ENCODE peak calls at places on chromosomes 13 and 19, in eight cellular contexts. One of them, this sample, is unnamed.

GRCh38 chr13:114101325-114101821 is 31.1 kb downstream of the RASA3 start:
- DNase-seq in cardiac fibroblast: peak
- DNase-seq in dorsolateral prefrontal cortex: no peak
- DNase-seq in foreskin fibroblast: peak
- DNase-seq in HFFc6: no peak
- DNase-seq in lower leg skin: no peak
- DNase-seq in PC-3: no peak
- DNase-seq in heart right ventricle: no peak
- DNase-seq in this sample: no peak

GRCh38 chr19:3459322-3459881 is 20.9 kb downstream of the SMIM24 start:
- DNase-seq in cardiac fibroblast: peak
- DNase-seq in dorsolateral prefrontal cortex: peak
- DNase-seq in foreskin fibroblast: peak
- DNase-seq in HFFc6: peak
- DNase-seq in lower leg skin: peak
- DNase-seq in PC-3: no peak
- DNase-seq in heart right ventricle: peak
- DNase-seq in this sample: peak

GRCh38 chr19:14517840-14518505 is at the start of gene DNAJB1:
- DNase-seq in cardiac fibroblast: peak
- DNase-seq in dorsolateral prefrontal cortex: peak
- DNase-seq in foreskin fibroblast: peak
- DNase-seq in HFFc6: peak
- DNase-seq in lower leg skin: no peak
- DNase-seq in PC-3: peak
- DNase-seq in heart right ventricle: peak
- DNase-seq in this sample: peak

GRCh38 chr13:80235559-80236296 is 105.2 kb downstream of the SPRY2 start:
- DNase-seq in cardiac fibroblast: peak
- DNase-seq in dorsolateral prefrontal cortex: no peak
- DNase-seq in foreskin fibroblast: no peak
- DNase-seq in HFFc6: no peak
- DNase-seq in lower leg skin: no peak
- DNase-seq in PC-3: peak
- DNase-seq in heart right ventricle: peak
- DNase-seq in this sample: peak

GRCh38 chr19:14614099-14614412 is 31.2 kb downstream of the CLEC17A start:
- DNase-seq in cardiac fibroblast: no peak
- DNase-seq in dorsolateral prefrontal cortex: no peak
- DNase-seq in foreskin fibroblast: no peak
- DNase-seq in HFFc6: no peak
- DNase-seq in lower leg skin: no peak
- DNase-seq in PC-3: no peak
- DNase-seq in heart right ventricle: no peak
- DNase-seq in this sample: no peak

GRCh38 chr19:8458380-8458779 is 13.6 kb downstream of the HNRNPM start:
- DNase-seq in cardiac fibroblast: no peak
- DNase-seq in dorsolateral prefrontal cortex: no peak
- DNase-seq in foreskin fibroblast: no peak
- DNase-seq in HFFc6: no peak
- DNase-seq in lower leg skin: no peak
- DNase-seq in PC-3: no peak
- DNase-seq in heart right ventricle: no peak
- DNase-seq in this sample: no peak

GRCh38 chr19:35389192-35389861 is 18.5 kb downstream of the GPR42 start:
- DNase-seq in cardiac fibroblast: no peak
- DNase-seq in dorsolateral prefrontal cortex: no peak
- DNase-seq in foreskin fibroblast: no peak
- DNase-seq in HFFc6: no peak
- DNase-seq in lower leg skin: no peak
- DNase-seq in PC-3: no peak
- DNase-seq in heart right ventricle: no peak
- DNase-seq in this sample: no peak

GRCh38 chr13:112105884-112106283 is 38.9 kb downstream of the SOX1 start:
- DNase-seq in cardiac fibroblast: no peak
- DNase-seq in dorsolateral prefrontal cortex: no peak
- DNase-seq in foreskin fibroblast: no peak
- DNase-seq in HFFc6: no peak
- DNase-seq in lower leg skin: no peak
- DNase-seq in PC-3: no peak
- DNase-seq in heart right ventricle: no peak
- DNase-seq in this sample: no peak

GRCh38 chr19:8401981-8402411 is 11.1 kb upstream of the MARCHF2 start:
- DNase-seq in cardiac fibroblast: no peak
- DNase-seq in dorsolateral prefrontal cortex: peak
- DNase-seq in foreskin fibroblast: no peak
- DNase-seq in HFFc6: no peak
- DNase-seq in lower leg skin: no peak
- DNase-seq in PC-3: no peak
- DNase-seq in heart right ventricle: no peak
- DNase-seq in this sample: no peak

GRCh38 chr13:29136341-29136740 is 316.2 kb downstream of the MTUS2 start:
- DNase-seq in cardiac fibroblast: no peak
- DNase-seq in dorsolateral prefrontal cortex: no peak
- DNase-seq in foreskin fibroblast: no peak
- DNase-seq in HFFc6: no peak
- DNase-seq in lower leg skin: no peak
- DNase-seq in PC-3: peak
- DNase-seq in heart right ventricle: no peak
- DNase-seq in this sample: no peak

GRCh38 chr19:44401108-44401786 is at the start of gene ZNF285:
- DNase-seq in cardiac fibroblast: peak
- DNase-seq in dorsolateral prefrontal cortex: peak
- DNase-seq in foreskin fibroblast: peak
- DNase-seq in HFFc6: peak
- DNase-seq in lower leg skin: peak
- DNase-seq in PC-3: peak
- DNase-seq in heart right ventricle: peak
- DNase-seq in this sample: peak

GRCh38 chr13:20348645-20349408 is 116.7 kb upstream of the GJB6 start:
- DNase-seq in cardiac fibroblast: no peak
- DNase-seq in dorsolateral prefrontal cortex: no peak
- DNase-seq in foreskin fibroblast: no peak
- DNase-seq in HFFc6: no peak
- DNase-seq in lower leg skin: no peak
- DNase-seq in PC-3: no peak
- DNase-seq in heart right ventricle: no peak
- DNase-seq in this sample: no peak

GRCh38 chr13:56975647-56976046 is 165.1 kb upstream of the PRR20A start:
- DNase-seq in cardiac fibroblast: no peak
- DNase-seq in dorsolateral prefrontal cortex: no peak
- DNase-seq in foreskin fibroblast: no peak
- DNase-seq in HFFc6: no peak
- DNase-seq in lower leg skin: no peak
- DNase-seq in PC-3: no peak
- DNase-seq in heart right ventricle: no peak
- DNase-seq in this sample: no peak

GRCh38 chr13:100673376-100673830 is 1.2 kb downstream of the TMTC4 start:
- DNase-seq in cardiac fibroblast: no peak
- DNase-seq in dorsolateral prefrontal cortex: no peak
- DNase-seq in foreskin fibroblast: no peak
- DNase-seq in HFFc6: no peak
- DNase-seq in lower leg skin: no peak
- DNase-seq in PC-3: no peak
- DNase-seq in heart right ventricle: no peak
- DNase-seq in this sample: no peak

GRCh38 chr13:103272770-103273169 is 206.6 kb upstream of the SLC10A2 start:
- DNase-seq in cardiac fibroblast: no peak
- DNase-seq in dorsolateral prefrontal cortex: no peak
- DNase-seq in foreskin fibroblast: peak
- DNase-seq in HFFc6: no peak
- DNase-seq in lower leg skin: no peak
- DNase-seq in PC-3: peak
- DNase-seq in heart right ventricle: no peak
- DNase-seq in this sample: peak

GRCh38 chr19:4589579-4590410 is 30.3 kb upstream of the SEMA6B start:
- DNase-seq in cardiac fibroblast: no peak
- DNase-seq in dorsolateral prefrontal cortex: no peak
- DNase-seq in foreskin fibroblast: no peak
- DNase-seq in HFFc6: no peak
- DNase-seq in lower leg skin: no peak
- DNase-seq in PC-3: peak
- DNase-seq in heart right ventricle: no peak
- DNase-seq in this sample: no peak

GRCh38 chr19:15120135-15121026 is 13.2 kb downstream of the SYDE1 start:
- DNase-seq in cardiac fibroblast: no peak
- DNase-seq in dorsolateral prefrontal cortex: no peak
- DNase-seq in foreskin fibroblast: no peak
- DNase-seq in HFFc6: no peak
- DNase-seq in lower leg skin: no peak
- DNase-seq in PC-3: no peak
- DNase-seq in heart right ventricle: no peak
- DNase-seq in this sample: no peak

GRCh38 chr13:113413898-113414282 is 39.4 kb downstream of the ADPRHL1 start:
- DNase-seq in cardiac fibroblast: no peak
- DNase-seq in dorsolateral prefrontal cortex: no peak
- DNase-seq in foreskin fibroblast: peak
- DNase-seq in HFFc6: no peak
- DNase-seq in lower leg skin: no peak
- DNase-seq in PC-3: no peak
- DNase-seq in heart right ventricle: no peak
- DNase-seq in this sample: no peak

GRCh38 chr13:113837554-113838355 is 26.1 kb downstream of the GAS6 start:
- DNase-seq in cardiac fibroblast: peak
- DNase-seq in dorsolateral prefrontal cortex: peak
- DNase-seq in foreskin fibroblast: peak
- DNase-seq in HFFc6: peak
- DNase-seq in lower leg skin: peak
- DNase-seq in PC-3: peak
- DNase-seq in heart right ventricle: peak
- DNase-seq in this sample: peak

DNA sequence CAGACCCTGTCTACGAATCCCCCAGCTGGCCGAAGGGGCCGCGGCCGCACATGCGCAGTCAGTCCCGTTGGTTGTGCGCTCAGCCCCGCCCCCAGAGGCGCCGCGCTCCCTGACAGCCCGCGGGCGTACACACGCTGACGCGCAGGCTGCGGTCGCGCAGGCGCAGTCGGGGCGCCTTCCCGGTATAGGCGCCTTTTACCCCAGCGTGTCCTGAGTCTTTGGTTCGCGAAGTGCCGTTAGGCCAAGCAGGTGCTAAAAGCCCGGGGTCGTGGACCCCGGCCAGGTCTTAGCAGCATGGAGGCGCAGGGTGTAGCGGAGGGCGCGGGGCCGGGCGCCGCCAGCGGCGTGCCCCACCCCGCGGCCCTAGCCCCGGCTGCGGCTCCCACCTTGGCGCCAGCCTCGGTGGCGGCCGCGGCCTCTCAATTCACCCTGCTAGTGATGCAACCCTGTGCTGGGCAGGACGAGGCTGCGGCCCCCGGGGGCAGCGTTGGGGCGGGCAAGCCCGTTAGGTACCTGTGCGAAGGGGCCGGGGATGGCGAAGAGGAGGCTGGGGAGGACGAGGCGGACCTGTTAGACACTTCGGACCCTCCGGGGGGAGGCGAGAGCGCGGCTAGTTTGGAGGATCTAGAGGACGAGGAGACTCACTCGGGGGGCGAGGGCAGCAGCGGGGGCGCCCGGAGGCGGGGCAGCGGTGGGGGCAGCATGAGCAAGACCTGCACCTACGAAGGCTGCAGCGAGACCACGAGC is at the start of gene RFXAP:
- DNase-seq in cardiac fibroblast: peak
- DNase-seq in dorsolateral prefrontal cortex: peak
- DNase-seq in foreskin fibroblast: peak
- DNase-seq in HFFc6: peak
- DNase-seq in lower leg skin: peak
- DNase-seq in PC-3: peak
- DNase-seq in heart right ventricle: peak
- DNase-seq in this sample: peak
- TF ChIP-seq CTCF in cardiac fibroblast: no peak
- TF ChIP-seq CTCF in dorsolateral prefrontal cortex: peak
- TF ChIP-seq CTCF in foreskin fibroblast: no peak
- TF ChIP-seq CTCF in HFFc6: peak
- TF ChIP-seq CTCF in lower leg skin: no peak
- TF ChIP-seq CTCF in PC-3: no peak
- TF ChIP-seq CTCF in heart right ventricle: no peak
- TF ChIP-seq CTCF in this sample: no peak

DNA sequence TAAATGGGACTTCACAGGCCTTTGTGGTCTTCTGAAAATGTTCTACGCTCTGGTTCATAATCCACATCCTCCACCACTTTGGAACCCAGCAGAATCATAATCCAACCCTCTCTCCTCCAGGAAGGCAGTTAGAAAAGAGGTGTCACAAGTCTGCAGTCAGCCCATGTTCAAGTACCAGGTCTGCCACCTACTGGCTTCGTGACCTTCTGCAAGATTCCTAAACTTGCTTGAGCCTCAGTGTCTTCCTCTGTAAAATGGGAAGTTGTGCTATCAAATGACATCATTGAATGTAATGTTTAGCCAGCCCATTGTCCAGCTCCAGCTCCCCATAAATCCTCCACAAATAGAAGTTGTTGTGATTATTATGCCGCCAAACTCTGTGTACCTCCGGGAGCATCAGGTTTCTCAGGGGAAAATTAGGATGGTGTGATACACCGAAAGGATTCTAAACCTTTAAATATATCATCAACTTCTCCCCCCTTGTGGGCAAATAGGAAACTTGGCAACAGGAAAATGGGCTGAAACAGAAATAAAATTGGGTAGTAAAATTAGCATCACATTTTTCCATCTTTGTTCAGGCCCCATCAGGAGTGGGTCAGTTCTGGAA is 109.7 kb downstream of the NUFIP1 start:
- DNase-seq in cardiac fibroblast: peak
- DNase-seq in dorsolateral prefrontal cortex: no peak
- DNase-seq in foreskin fibroblast: peak
- DNase-seq in HFFc6: peak
- DNase-seq in lower leg skin: no peak
- DNase-seq in PC-3: peak
- DNase-seq in heart right ventricle: no peak
- DNase-seq in this sample: peak
- TF ChIP-seq CTCF in cardiac fibroblast: peak
- TF ChIP-seq CTCF in dorsolateral prefrontal cortex: peak
- TF ChIP-seq CTCF in foreskin fibroblast: peak
- TF ChIP-seq CTCF in HFFc6: peak
- TF ChIP-seq CTCF in lower leg skin: no peak
- TF ChIP-seq CTCF in PC-3: peak
- TF ChIP-seq CTCF in heart right ventricle: peak
- TF ChIP-seq CTCF in this sample: peak

DNA sequence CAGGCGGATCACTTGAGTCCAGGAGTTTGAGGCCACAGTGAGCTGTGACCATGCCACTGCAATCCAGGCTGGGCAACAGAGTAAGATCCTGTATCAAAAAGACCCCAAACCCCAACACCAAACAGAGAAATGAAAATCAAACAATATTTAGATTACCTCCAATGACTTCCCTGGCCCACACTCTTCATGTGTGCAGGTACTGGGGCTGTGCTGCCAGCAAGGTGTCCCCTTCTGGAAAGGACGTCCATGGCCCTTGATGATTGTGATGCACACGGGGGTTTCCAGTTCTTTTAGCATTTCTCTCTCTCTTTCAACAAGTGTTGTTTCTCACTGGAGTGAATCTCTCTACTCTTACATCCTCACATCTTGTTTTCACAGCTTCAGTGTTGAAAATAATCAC is 23.7 kb upstream of the LGALS14 start:
- DNase-seq in cardiac fibroblast: no peak
- DNase-seq in dorsolateral prefrontal cortex: no peak
- DNase-seq in foreskin fibroblast: no peak
- DNase-seq in HFFc6: no peak
- DNase-seq in lower leg skin: no peak
- DNase-seq in PC-3: no peak
- DNase-seq in heart right ventricle: no peak
- DNase-seq in this sample: no peak
- TF ChIP-seq CTCF in cardiac fibroblast: no peak
- TF ChIP-seq CTCF in dorsolateral prefrontal cortex: no peak
- TF ChIP-seq CTCF in foreskin fibroblast: no peak
- TF ChIP-seq CTCF in HFFc6: no peak
- TF ChIP-seq CTCF in lower leg skin: no peak
- TF ChIP-seq CTCF in PC-3: no peak
- TF ChIP-seq CTCF in heart right ventricle: no peak
- TF ChIP-seq CTCF in this sample: no peak

GRCh38 chr19:42424712-42425131 is 2.5 kb downstream of the LIPE start:
- DNase-seq in cardiac fibroblast: no peak
- DNase-seq in dorsolateral prefrontal cortex: no peak
- DNase-seq in foreskin fibroblast: no peak
- DNase-seq in HFFc6: no peak
- DNase-seq in lower leg skin: no peak
- DNase-seq in PC-3: no peak
- DNase-seq in heart right ventricle: no peak
- DNase-seq in this sample: no peak
- TF ChIP-seq CTCF in cardiac fibroblast: peak
- TF ChIP-seq CTCF in dorsolateral prefrontal cortex: no peak
- TF ChIP-seq CTCF in foreskin fibroblast: no peak
- TF ChIP-seq CTCF in HFFc6: peak
- TF ChIP-seq CTCF in lower leg skin: no peak
- TF ChIP-seq CTCF in PC-3: no peak
- TF ChIP-seq CTCF in heart right ventricle: peak
- TF ChIP-seq CTCF in this sample: no peak